ENCODE peak calls at places on chromosomes 3 and 15, in four cellular contexts. D is IMR-90, G is K562, S is endothelial cell of umbilical vein. I is an unnamed sample.

GRCh38 chr3:46466273-46466672 is 1.6 kb upstream of the LTF start:
- DNase-seq in D (no peak), G (no peak), S (no peak), I (no peak)

GRCh38 chr3:18079739-18080138 is 337.3 kb upstream of the TBC1D5 start:
- DNase-seq in D (peak; percentile 2), G (no peak), S (no peak), I (no peak)

GRCh38 chr15:39125904-39126303 is 455.0 kb upstream of the THBS1 start:
- DNase-seq in D (peak; percentile 68), G (peak; percentile 70), S (peak; percentile 75), I (no peak)

GRCh38 chr3:65597952-65598413 is 440.7 kb downstream of the MAGI1 start:
- DNase-seq in D (no peak), G (peak; percentile 36), S (no peak), I (no peak)

GRCh38 chr15:83112233-83112958 is 5.0 kb downstream of the TM6SF1 start:
- DNase-seq in D (peak; percentile 95), G (peak; percentile 26), S (peak; percentile 96), I (no peak)

GRCh38 chr15:94387854-94388441 is 156.6 kb downstream of the MCTP2 start:
- DNase-seq in D (no peak), G (no peak), S (no peak), I (no peak)

GRCh38 chr3:78941587-78941986 is 826.2 kb downstream of the ROBO1 start:
- DNase-seq in D (peak; percentile 96), G (no peak), S (no peak), I (peak; percentile 25)

GRCh38 chr3:177134166-177134565 is 63.1 kb downstream of the TBL1XR1 start:
- DNase-seq in D (no peak), G (no peak), S (peak; percentile 86), I (no peak)

GRCh38 chr3:97720417-97720816 is 44.1 kb upstream of the ARL6 start:
- DNase-seq in D (no peak), G (no peak), S (no peak), I (no peak)

GRCh38 chr3:150371741-150372254 is 36.3 kb upstream of the TSC22D2 start:
- DNase-seq in D (peak; percentile 99), G (peak; percentile 58), S (peak; percentile 100), I (peak; percentile 98)

GRCh38 chr15:43376017-43376705 is 5.3 kb downstream of the TUBGCP4 start:
- DNase-seq in D (peak; percentile 39), G (peak; percentile 45), S (peak; percentile 21), I (no peak)

GRCh38 chr3:179806177-179806576 is 153.3 kb downstream of the USP13 start:
- DNase-seq in D (peak; percentile 63), G (no peak), S (no peak), I (no peak)

GRCh38 chr3:59809750-59810444 is 760.1 kb upstream of the CFAP20DC start:
- DNase-seq in D (peak; percentile 57), G (no peak), S (no peak), I (no peak)

GRCh38 chr3:49271047-49271446 is 6.0 kb downstream of the C3orf62 start:
- DNase-seq in D (no peak), G (no peak), S (no peak), I (no peak)

GRCh38 chr3:38650248-38650940 is 907 bp upstream of the SCN5A start:
- DNase-seq in D (no peak), G (no peak), S (peak; percentile 5), I (no peak)

GRCh38 chr3:67495751-67496150 is 158.7 kb downstream of the SUCLG2 start:
- DNase-seq in D (peak; percentile 1), G (no peak), S (peak; percentile 64), I (no peak)

GRCh38 chr3:101851072-101851471 is 1.8 kb downstream of the NFKBIZ start:
- DNase-seq in D (no peak), G (no peak), S (peak; percentile 90), I (no peak)

GRCh38 chr3:44509985-44510360 is 32.5 kb upstream of the ZNF445 start:
- DNase-seq in D (peak; percentile 17), G (peak; percentile 24), S (peak; percentile 49), I (no peak)

GRCh38 chr15:23565395-23566069 is at the start of gene MKRN3:
- DNase-seq in D (peak; percentile 7), G (peak; percentile 88), S (peak; percentile 35), I (no peak)

GRCh38 chr3:116806351-116806750 is 96.8 kb downstream of the TUSC7 start:
- DNase-seq in D (no peak), G (no peak), S (no peak), I (no peak)

GRCh38 chr3:193821272-193821671 is 228.3 kb downstream of the OPA1 start:
- DNase-seq in D (no peak), G (no peak), S (no peak), I (no peak)

GRCh38 chr15:79432345-79433311 is 492 bp downstream of the MINAR1 start:
- DNase-seq in D (no peak), G (no peak), S (no peak), I (no peak)

DNA sequence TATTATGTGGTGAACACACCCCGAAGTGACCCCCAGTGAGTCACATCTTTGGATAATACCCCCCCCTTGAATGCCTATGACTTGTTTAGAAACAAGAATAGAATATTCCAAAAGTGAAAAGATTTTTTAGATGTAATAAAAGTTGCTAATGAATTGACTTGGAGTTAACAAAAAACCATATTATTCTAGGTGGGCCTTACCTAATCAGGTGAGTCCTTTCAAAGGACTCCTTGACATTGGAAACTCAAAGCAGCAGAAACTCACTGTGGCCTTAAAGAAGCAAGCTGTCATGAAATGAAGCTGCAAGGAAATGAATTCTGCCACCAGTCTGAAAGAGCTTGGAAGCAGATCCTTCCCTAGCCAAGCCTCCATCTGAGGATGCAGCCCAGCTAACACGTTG is 10.9 kb upstream of the ISL2 start:
- DNase-seq in D (no peak), G (no peak), S (no peak), I (no peak)
- H3K9me1 ChIP-seq in D (peaks cover 3% of the 10 kb centered on the region), G (no peaks in the 10 kb centered on the region), S (no peaks in the 10 kb centered on the region), I (no peaks in the 10 kb centered on the region)

DNA sequence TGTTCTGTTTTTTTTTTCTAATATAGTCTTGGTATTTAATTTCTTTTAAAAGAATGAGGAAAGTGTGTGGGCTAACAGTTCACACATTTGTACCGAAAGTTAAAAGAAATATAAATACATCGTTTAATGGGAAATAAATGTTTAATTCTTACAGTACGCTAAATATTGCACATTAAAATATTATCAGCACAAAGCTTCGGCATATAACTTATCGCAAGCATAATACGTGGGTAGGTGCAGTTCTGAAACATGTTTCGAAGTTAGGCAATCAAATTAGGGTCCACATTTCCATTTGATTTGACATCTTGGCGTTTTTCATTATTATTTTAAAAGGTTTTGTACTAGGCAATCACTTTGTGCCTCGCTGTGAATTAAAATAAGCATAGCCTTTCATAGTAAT is 41.3 kb downstream of the VGLL4 start:
- DNase-seq in D (no peak), G (no peak), S (no peak), I (no peak)
- H3K4me3 ChIP-seq in D (no peak overlapping the region), G (no peak overlapping the region), S (no peak overlapping the region), I (no peak overlapping the region)

GRCh38 chr3:186117521-186118111 is 8.7 kb upstream of the ETV5 start:
- DNase-seq in D (no peak), G (no peak), S (no peak), I (no peak)

GRCh38 chr3:186121968-186122367 is 13.1 kb upstream of the ETV5 start:
- DNase-seq in D (no peak), G (no peak), S (no peak), I (peak; percentile 65)

GRCh38 chr3:186119499-186119898 is 10.6 kb upstream of the ETV5 start:
- DNase-seq in D (no peak), G (no peak), S (no peak), I (no peak)

GRCh38 chr3:186121271-186121670 is 12.4 kb upstream of the ETV5 start:
- DNase-seq in D (no peak), G (no peak), S (no peak), I (no peak)

DNA sequence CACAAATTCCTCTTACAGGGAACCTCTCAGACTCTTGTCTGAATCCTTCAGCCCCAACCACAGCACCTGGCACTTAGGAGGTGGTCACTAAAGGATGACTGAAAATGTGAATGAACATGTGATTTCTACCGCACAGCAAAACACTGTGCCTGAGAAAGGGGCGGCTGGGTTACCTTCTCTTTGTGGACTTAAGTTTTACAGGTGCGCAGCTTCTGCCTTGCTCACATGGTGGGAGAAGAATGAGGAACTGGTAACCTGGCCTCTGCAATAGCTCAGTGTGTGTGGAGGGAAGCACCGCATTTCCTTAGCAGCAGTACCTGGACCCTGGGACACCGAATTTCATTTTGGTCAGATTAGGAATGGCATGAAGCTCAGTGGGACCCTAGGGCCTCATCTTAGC is 9.8 kb upstream of the ETV5 start:
- DNase-seq in D (no peak), G (no peak), S (no peak), I (no peak)
- H3K9me1 ChIP-seq in D (no peaks in the 10 kb centered on the region), G (no peaks in the 10 kb centered on the region), S (no peaks in the 10 kb centered on the region), I (no peaks in the 10 kb centered on the region)

GRCh38 chr3:34073141-34073540 is 274.7 kb downstream of the PDCD6IP start:
- DNase-seq in D (no peak), G (no peak), S (no peak), I (no peak)
- H3K4me3 ChIP-seq in D (no peak overlapping the region), G (no peak overlapping the region), S (no peak overlapping the region), I (no peak overlapping the region)

GRCh38 chr3:4996223-4996765 is 17.1 kb downstream of the BHLHE40 start:
- DNase-seq in D (no peak), G (no peak), S (no peak), I (no peak)
- H3K9me1 ChIP-seq in D (peaks cover 18% of the 10 kb centered on the region), G (no peaks in the 10 kb centered on the region), S (no peaks in the 10 kb centered on the region), I (no peaks in the 10 kb centered on the region)

GRCh38 chr3:14816359-14816758 is 2.4 kb upstream of the FGD5 start:
- DNase-seq in D (no peak), G (no peak), S (no peak), I (no peak)
- H3K4me3 ChIP-seq in D (no peak overlapping the region), G (no peak overlapping the region), S (no peak overlapping the region), I (no peak overlapping the region)

GRCh38 chr3:129809297-129809696 is 84.2 kb downstream of the TMCC1 start:
- DNase-seq in D (no peak), G (no peak), S (peak; percentile 49), I (no peak)
- H3K9me1 ChIP-seq in D (no peaks in the 10 kb centered on the region), G (no peaks in the 10 kb centered on the region), S (no peaks in the 10 kb centered on the region), I (no peaks in the 10 kb centered on the region)

GRCh38 chr3:5185093-5185673 is 2.3 kb upstream of the EDEM1 start:
- DNase-seq in D (no peak), G (no peak), S (no peak), I (no peak)

GRCh38 chr3:5186854-5187151 is 704 bp upstream of the EDEM1 start:
- DNase-seq in D (peak; percentile 44), G (no peak), S (no peak), I (no peak)

GRCh38 chr3:5187152-5187919 is at the start of gene EDEM1:
- DNase-seq in D (peak; percentile 94), G (peak; percentile 99), S (peak; percentile 98), I (peak; percentile 45)

GRCh38 chr3:5187920-5188418 is 462 bp downstream of the EDEM1 start:
- DNase-seq in D (peak; percentile 24), G (peak; percentile 58), S (no peak), I (no peak)

GRCh38 chr3:5186089-5186853 is 1.2 kb upstream of the EDEM1 start:
- DNase-seq in D (no peak), G (peak; percentile 36), S (peak; percentile 22), I (no peak)
- H3K4me3 ChIP-seq in D (no peak overlapping the region), G (peak overlapping the region; percentile 87), S (no peak overlapping the region), I (peak overlapping the region; percentile 36)

I was measured in keratinocyte.